ENCODE peak calls at places on chromosomes 11 and 22, in six cellular contexts. X, M, N, I, G and Z are unnamed samples.
A peak's percentile ranks its signal among the peaks of the same experiment; 100 is the strongest.

GRCh38 chr11:46513934-46514342 is 79.9 kb downstream of the AMBRA1 start:
- DNase-seq in X (no peak), M (no peak), N (no peak), I (no peak), G (peak; percentile 23), Z (no peak)

GRCh38 chr11:75823415-75823814 is 8.4 kb downstream of the UVRAG start:
- DNase-seq in X (no peak), M (no peak), N (no peak), I (no peak), G (no peak), Z (no peak)

GRCh38 chr11:104609297-104609696 is 289.0 kb downstream of the CASP12 start:
- DNase-seq in X (peak; percentile 71), M (no peak), N (peak; percentile 61), I (peak; percentile 23), G (peak; percentile 7), Z (peak; percentile 82)

GRCh38 chr11:113314389-113315301 is at the start of gene TTC12:
- DNase-seq in X (peak; percentile 96), M (no peak), N (peak; percentile 61), I (peak; percentile 96), G (peak; percentile 88), Z (peak; percentile 96)

GRCh38 chr22:36726007-36726380 is 22.4 kb upstream of the CACNG2 start:
- DNase-seq in X (no peak), M (no peak), N (no peak), I (no peak), G (no peak), Z (no peak)

GRCh38 chr11:62546244-62546936 is at the start of gene AHNAK:
- DNase-seq in X (peak; percentile 90), M (peak; percentile 59), N (no peak), I (peak; percentile 78), G (no peak), Z (no peak)

GRCh38 chr11:57514538-57515331 is 767 bp downstream of the SLC43A1 start:
- DNase-seq in X (peak; percentile 74), M (peak; percentile 58), N (no peak), I (peak; percentile 54), G (peak; percentile 65), Z (no peak)

GRCh38 chr11:20723366-20723765 is 54.0 kb downstream of the NELL1 start:
- DNase-seq in X (no peak), M (peak; percentile 93), N (no peak), I (no peak), G (no peak), Z (no peak)

GRCh38 chr22:29306175-29306829 is at the start of gene GAS2L1:
- DNase-seq in X (peak; percentile 94), M (peak; percentile 87), N (no peak), I (peak; percentile 52), G (no peak), Z (peak; percentile 74)

GRCh38 chr11:450809-451451 is 851 bp downstream of the PTDSS2 start:
- DNase-seq in X (peak; percentile 85), M (peak; percentile 59), N (no peak), I (peak; percentile 78), G (peak; percentile 33), Z (peak; percentile 25)

GRCh38 chr22:30865656-30866055 is 102.9 kb downstream of the MORC2 start:
- DNase-seq in X (no peak), M (no peak), N (no peak), I (no peak), G (no peak), Z (no peak)

GRCh38 chr11:74347381-74347780 is 35.9 kb upstream of the P4HA3 start:
- DNase-seq in X (peak; percentile 49), M (no peak), N (peak; percentile 25), I (no peak), G (no peak), Z (no peak)

GRCh38 chr11:132228756-132229325 is 858.4 kb downstream of the NTM start:
- DNase-seq in X (peak; percentile 23), M (no peak), N (no peak), I (no peak), G (no peak), Z (no peak)

GRCh38 chr11:20647976-20648565 is 21.3 kb upstream of the NELL1 start:
- DNase-seq in X (peak; percentile 52), M (peak; percentile 49), N (no peak), I (peak; percentile 16), G (peak; percentile 78), Z (peak; percentile 35)

GRCh38 chr11:68020575-68020974 is 9.9 kb upstream of the NDUFS8 start:
- DNase-seq in X (peak; percentile 46), M (no peak), N (no peak), I (no peak), G (peak; percentile 16), Z (peak; percentile 62)

GRCh38 chr11:67230406-67230805 is 35.9 kb upstream of the GRK2 start:
- DNase-seq in X (no peak), M (no peak), N (no peak), I (no peak), G (no peak), Z (no peak)

GRCh38 chr11:84468255-84468654 is 1158.9 kb downstream of the DLG2 start:
- DNase-seq in X (no peak), M (no peak), N (no peak), I (no peak), G (no peak), Z (no peak)

GRCh38 chr11:47215366-47215925 is 672 bp downstream of the DDB2 start:
- DNase-seq in X (peak; percentile 33), M (no peak), N (no peak), I (no peak), G (no peak), Z (no peak)

GRCh38 chr22:37973271-37974170 is 10.8 kb downstream of the SOX10 start:
- DNase-seq in X (no peak), M (no peak), N (no peak), I (no peak), G (no peak), Z (no peak)

GRCh38 chr11:115334932-115335788 is 169.1 kb downstream of the CADM1 start:
- DNase-seq in X (peak; percentile 34), M (no peak), N (no peak), I (no peak), G (peak; percentile 59), Z (peak; percentile 5)

GRCh38 chr11:77215106-77215505 is 86.4 kb downstream of the GDPD4 start:
- DNase-seq in X (no peak), M (no peak), N (no peak), I (no peak), G (no peak), Z (no peak)

GRCh38 chr22:36462475-36462790 is 19.0 kb downstream of the TXN2 start:
- DNase-seq in X (no peak), M (no peak), N (no peak), I (no peak), G (no peak), Z (no peak)

GRCh38 chr11:131561486-131561885 is 191.1 kb downstream of the NTM start:
- DNase-seq in X (peak; percentile 55), M (no peak), N (no peak), I (no peak), G (no peak), Z (no peak)

GRCh38 chr11:33634291-33634834 is 66.3 kb downstream of the C11orf91 start:
- DNase-seq in X (peak; percentile 88), M (no peak), N (no peak), I (no peak), G (no peak), Z (peak; percentile 67)

GRCh38 chr11:93986716-93987115 is 34.4 kb upstream of the HEPHL1 start:
- DNase-seq in X (peak; percentile 46), M (no peak), N (peak; percentile 22), I (no peak), G (peak; percentile 18), Z (no peak)

GRCh38 chr11:78841451-78842060 is 266.9 kb upstream of the NARS2 start:
- DNase-seq in X (peak; percentile 14), M (no peak), N (peak; percentile 17), I (no peak), G (peak; percentile 12), Z (no peak)

GRCh38 chr22:36086629-36087254 is 58.1 kb upstream of the RBFOX2 start:
- DNase-seq in X (no peak), M (no peak), N (no peak), I (no peak), G (no peak), Z (no peak)

GRCh38 chr11:96187779-96188624 is 155.0 kb downstream of the MAML2 start:
- DNase-seq in X (peak; percentile 95), M (no peak), N (peak; percentile 84), I (no peak), G (no peak), Z (no peak)

GRCh38 chr22:27452916-27453315 is 348.6 kb downstream of the MN1 start:
- DNase-seq in X (no peak), M (no peak), N (no peak), I (no peak), G (no peak), Z (no peak)

GRCh38 chr11:1727088-1727690 is 23.2 kb downstream of the IFITM10 start:
- DNase-seq in X (no peak), M (no peak), N (no peak), I (no peak), G (no peak), Z (no peak)

GRCh38 chr11:100827934-100828661 is 141.0 kb downstream of the ARHGAP42 start:
- DNase-seq in X (peak; percentile 14), M (peak; percentile 32), N (peak; percentile 77), I (no peak), G (peak; percentile 58), Z (peak; percentile 51)

GRCh38 chr11:1283906-1284305 is 25.5 kb downstream of the TOLLIP start:
- DNase-seq in X (no peak), M (no peak), N (no peak), I (no peak), G (no peak), Z (no peak)

GRCh38 chr11:44235765-44236201 is 74.2 kb downstream of the ALX4 start:
- DNase-seq in X (no peak), M (peak; percentile 73), N (peak; percentile 96), I (no peak), G (no peak), Z (no peak)

GRCh38 chr22:39496131-39496838 is 5.8 kb upstream of the MIEF1 start:
- DNase-seq in X (peak; percentile 87), M (peak; percentile 67), N (no peak), I (peak; percentile 67), G (peak; percentile 74), Z (peak; percentile 55)

GRCh38 chr11:4763096-4763495 is 6.6 kb downstream of the OR51F1 start:
- DNase-seq in X (no peak), M (no peak), N (no peak), I (no peak), G (no peak), Z (no peak)